ENCODE peak calls at places on chromosome 20, in four cellular contexts. T, P, Y and U are unnamed samples.

GRCh38 chr20:51258582-51259175 is 235.8 kb upstream of the KCNG1 start:
- DNase-seq in Y (no peak), P (peak; percentile 67), T (no peak), U (no peak)

GRCh38 chr20:45406260-45407066 is 1.6 kb upstream of the DBNDD2 start:
- DNase-seq in Y (peak; percentile 41), P (peak; percentile 84), T (no peak), U (peak; percentile 84)

GRCh38 chr20:51628533-51629398 is 86.2 kb upstream of the NFATC2 start:
- DNase-seq in T (no peak), Y (no peak), P (no peak), U (no peak)

GRCh38 chr20:62603021-62603906 is 39.0 kb upstream of the SLCO4A1 start:
- DNase-seq in P (no peak), T (peak; percentile 29), Y (peak; percentile 53), U (no peak)

GRCh38 chr20:41395669-41396664 is 29.3 kb upstream of the EMILIN3 start:
- DNase-seq in P (no peak), Y (no peak), T (no peak), U (peak; percentile 35)

GRCh38 chr20:35595901-35596300 is 19.7 kb upstream of the SPAG4 start:
- DNase-seq in Y (no peak), P (no peak), T (no peak), U (no peak)

GRCh38 chr20:57163041-57163440 is 103.4 kb downstream of the BMP7 start:
- DNase-seq in T (no peak), Y (no peak), P (no peak), U (no peak)

GRCh38 chr20:25547063-25547462 is 38.3 kb downstream of the NINL start:
- DNase-seq in P (no peak), Y (no peak), T (no peak), U (no peak)

GRCh38 chr20:2470051-2470431 is 548 bp downstream of the SNRPB start:
- DNase-seq in P (peak; percentile 32), T (peak; percentile 31), Y (peak; percentile 66), U (peak; percentile 35)

GRCh38 chr20:51542033-51542893 is at the start of gene NFATC2:
- DNase-seq in P (peak; percentile 84), Y (peak; percentile 58), T (no peak), U (peak; percentile 26)

GRCh38 chr20:362271-363254 is 15.7 kb downstream of the NRSN2 start:
- DNase-seq in T (peak; percentile 90), Y (no peak), P (peak; percentile 95), U (peak; percentile 94)

GRCh38 chr20:33506576-33506975 is 16.7 kb downstream of the CBFA2T2 start:
- DNase-seq in P (no peak), T (no peak), Y (no peak), U (no peak)

GRCh38 chr20:48638546-48638945 is 189.3 kb downstream of the PREX1 start:
- DNase-seq in P (peak; percentile 61), T (no peak), Y (no peak), U (no peak)

GRCh38 chr20:51769941-51770615 is 1.9 kb upstream of the ATP9A start:
- DNase-seq in P (no peak), T (no peak), Y (no peak), U (no peak)

GRCh38 chr20:63693079-63693974 is 3.1 kb upstream of the TNFRSF6B start:
- DNase-seq in T (no peak), Y (no peak), P (no peak), U (no peak)

GRCh38 chr20:23133560-23133998 is 47.5 kb upstream of the CD93 start:
- DNase-seq in P (no peak), Y (no peak), T (no peak), U (no peak)

GRCh38 chr20:13158339-13158738 is 62.7 kb upstream of the ISM1 start:
- DNase-seq in Y (no peak), P (no peak), T (no peak), U (no peak)

GRCh38 chr20:2004171-2004570 is 10.3 kb upstream of the PDYN start:
- DNase-seq in P (no peak), Y (no peak), T (no peak), U (no peak)

GRCh38 chr20:19027971-19028370 is 184.5 kb upstream of the SLC24A3 start:
- DNase-seq in T (no peak), Y (no peak), P (no peak), U (no peak)

GRCh38 chr20:57698867-57699275 is 10.9 kb downstream of the PMEPA1 start:
- DNase-seq in T (no peak), P (peak; percentile 77), Y (no peak), U (no peak)

GRCh38 chr20:48381353-48382120 is 446.3 kb downstream of the PREX1 start:
- DNase-seq in Y (no peak), T (no peak), P (no peak), U (no peak)

GRCh38 chr20:50918403-50918802 is 12.8 kb downstream of the ADNP start:
- DNase-seq in T (no peak), Y (no peak), P (no peak), U (peak; percentile 67)

GRCh38 chr20:1062334-1063015 is 55.9 kb upstream of the PSMF1 start:
- DNase-seq in T (no peak), Y (no peak), P (no peak), U (peak; percentile 63)

GRCh38 chr20:12961725-12962124 is 47.0 kb upstream of the SPTLC3 start:
- DNase-seq in P (no peak), T (no peak), Y (no peak), U (no peak)

GRCh38 chr20:63651942-63652191 is 1.4 kb downstream of the STMN3 start:
- DNase-seq in P (no peak), Y (no peak), T (no peak), U (no peak)

GRCh38 chr20:3135507-3136070 is 24.1 kb downstream of the FASTKD5 start:
- DNase-seq in T (no peak), P (no peak), Y (no peak), U (no peak)

GRCh38 chr20:50020283-50020682 is 37.5 kb downstream of the SNAI1 start:
- DNase-seq in P (no peak), Y (no peak), T (no peak), U (no peak)

GRCh38 chr20:37943501-37944455 is 40.9 kb downstream of the VSTM2L start:
- DNase-seq in T (no peak), Y (peak; percentile 7), P (no peak), U (no peak)

GRCh38 chr20:46401478-46401860 is 4.9 kb downstream of the ELMO2 start:
- DNase-seq in P (no peak), T (no peak), Y (no peak), U (no peak)

GRCh38 chr20:63874254-63874653 is 9.2 kb downstream of the TPD52L2 start:
- DNase-seq in Y (no peak), T (no peak), P (no peak), U (no peak)

GRCh38 chr20:59972037-59972801 is 14.0 kb downstream of the CDH26 start:
- DNase-seq in Y (no peak), T (no peak), P (peak; percentile 63), U (no peak)

GRCh38 chr20:10402938-10403593 is 31.0 kb downstream of the MKKS start:
- DNase-seq in T (no peak), P (no peak), Y (no peak), U (no peak)

GRCh38 chr20:14497004-14497403 is 159.6 kb upstream of the FLRT3 start:
- DNase-seq in Y (no peak), T (no peak), P (no peak), U (peak; percentile 10)

GRCh38 chr20:35173576-35174192 is 1.8 kb downstream of the PROCR start:
- DNase-seq in Y (no peak), T (no peak), P (no peak), U (no peak)

GRCh38 chr20:23047738-23048214 is 1.7 kb downstream of the THBD start:
- DNase-seq in T (no peak), P (no peak), Y (no peak), U (no peak)

GRCh38 chr20:41054463-41055230 is 26.0 kb downstream of the TOP1 start:
- DNase-seq in P (no peak), Y (no peak), T (no peak), U (no peak)